ENCODE peak calls at places on chromosome 1, in five cellular contexts. G is iPS-NIHi11; R is NAMALWA; H is stimulated activated naive CD8-positive, alpha-beta T cell treated with anti-CD3 and anti-CD28 coated beads, Interleukin-15, Interleukin-2, amounts not matched to agents 100 U/mL and 50 U/mL, for 24 hours; U is sciatic nerve. S is an unnamed sample.

GRCh38 chr1:65063025-65063424 is 85.0 kb upstream of the AK4 start:
- DNase-seq in H (no peak), U (no peak), G (no peak), R (no peak), S (no peak)

GRCh38 chr1:23037081-23037740 is 17.9 kb downstream of the KDM1A start:
- DNase-seq in H (no peak), R (no peak), G (no peak), U (no peak), S (no peak)

GRCh38 chr1:66523502-66523901 is 10.5 kb upstream of the SGIP1 start:
- DNase-seq in R (no peak), H (no peak), G (no peak), U (no peak), S (no peak)

GRCh38 chr1:167629681-167630567 is at the start of gene RCSD1:
- DNase-seq in R (peak), H (peak), U (no peak), G (peak), S (no peak)

GRCh38 chr1:42777860-42778259 is 6.9 kb upstream of the TMEM269 start:
- DNase-seq in G (peak), R (peak), H (peak), U (no peak), S (no peak)

GRCh38 chr1:235939488-235939775 is 72.7 kb upstream of the LYST start:
- DNase-seq in G (no peak), R (no peak), H (no peak), U (peak), S (no peak)

GRCh38 chr1:940121-941026 is 16.7 kb downstream of the SAMD11 start:
- DNase-seq in H (no peak), R (peak), U (peak), G (peak), S (no peak)

GRCh38 chr1:78079580-78079979 is 33.8 kb downstream of the GIPC2 start:
- DNase-seq in H (no peak), R (no peak), U (no peak), G (no peak), S (no peak)

GRCh38 chr1:184160236-184160635 is 108.7 kb downstream of the TSEN15 start:
- DNase-seq in H (peak), R (no peak), G (no peak), U (no peak), S (no peak)

GRCh38 chr1:8533124-8533523 is 215.2 kb downstream of the SLC45A1 start:
- DNase-seq in U (no peak), R (peak), H (no peak), G (no peak), S (no peak)